ENCODE peak calls at places on chromosomes 2 and 18, in eight cellular contexts. One of them, this sample, is unnamed.

GRCh38 chr2:100876231-100876860 is 56.4 kb downstream of the NPAS2 start:
- DNase-seq in NCI-H1436: no peak
- DNase-seq in osteocyte: no peak
- DNase-seq in adrenal gland: no peak
- DNase-seq in CD8-positive, alpha-beta memory T cell: no peak
- DNase-seq in ACHN: no peak
- DNase-seq in germinal center: no peak
- DNase-seq in mucosa of descending colon: no peak
- DNase-seq in this sample: no peak

GRCh38 chr18:42086288-42086687 is 131.3 kb downstream of the PIK3C3 start:
- DNase-seq in mucosa of descending colon: no peak
- DNase-seq in NCI-H1436: no peak
- DNase-seq in adrenal gland: peak; percentile 73
- DNase-seq in germinal center: no peak
- DNase-seq in CD8-positive, alpha-beta memory T cell: no peak
- DNase-seq in ACHN: no peak
- DNase-seq in osteocyte: no peak
- DNase-seq in this sample: no peak

GRCh38 chr18:64678048-64678447 is 529.2 kb upstream of the LINC00305 start:
- DNase-seq in germinal center: no peak
- DNase-seq in osteocyte: no peak
- DNase-seq in NCI-H1436: no peak
- DNase-seq in adrenal gland: no peak
- DNase-seq in mucosa of descending colon: no peak
- DNase-seq in CD8-positive, alpha-beta memory T cell: no peak
- DNase-seq in ACHN: no peak
- DNase-seq in this sample: no peak

GRCh38 chr2:15889800-15890498 is 50.4 kb upstream of the MYCN start:
- DNase-seq in mucosa of descending colon: no peak
- DNase-seq in germinal center: no peak
- DNase-seq in osteocyte: no peak
- DNase-seq in NCI-H1436: no peak
- DNase-seq in CD8-positive, alpha-beta memory T cell: no peak
- DNase-seq in ACHN: no peak
- DNase-seq in adrenal gland: no peak
- DNase-seq in this sample: no peak

GRCh38 chr2:50726186-50726585 is 305.7 kb downstream of the NRXN1 start:
- DNase-seq in CD8-positive, alpha-beta memory T cell: no peak
- DNase-seq in adrenal gland: no peak
- DNase-seq in mucosa of descending colon: no peak
- DNase-seq in NCI-H1436: no peak
- DNase-seq in osteocyte: no peak
- DNase-seq in germinal center: no peak
- DNase-seq in ACHN: no peak
- DNase-seq in this sample: no peak

GRCh38 chr2:29010946-29011649 is 30.0 kb downstream of the TOGARAM2 start:
- DNase-seq in germinal center: no peak
- DNase-seq in osteocyte: no peak
- DNase-seq in ACHN: no peak
- DNase-seq in mucosa of descending colon: no peak
- DNase-seq in CD8-positive, alpha-beta memory T cell: peak; percentile 63
- DNase-seq in adrenal gland: peak; percentile 34
- DNase-seq in NCI-H1436: no peak
- DNase-seq in this sample: no peak

GRCh38 chr2:188978291-188979081 is 4.3 kb downstream of the COL3A1 start:
- DNase-seq in NCI-H1436: no peak
- DNase-seq in germinal center: no peak
- DNase-seq in osteocyte: no peak
- DNase-seq in ACHN: peak; percentile 64
- DNase-seq in adrenal gland: no peak
- DNase-seq in CD8-positive, alpha-beta memory T cell: no peak
- DNase-seq in mucosa of descending colon: no peak
- DNase-seq in this sample: no peak

GRCh38 chr2:63053235-63053888 is 2.7 kb downstream of the OTX1 start:
- DNase-seq in CD8-positive, alpha-beta memory T cell: no peak
- DNase-seq in germinal center: no peak
- DNase-seq in NCI-H1436: no peak
- DNase-seq in ACHN: no peak
- DNase-seq in osteocyte: no peak
- DNase-seq in mucosa of descending colon: peak; percentile 21
- DNase-seq in adrenal gland: no peak
- DNase-seq in this sample: no peak

GRCh38 chr2:60383421-60384117 is 169.9 kb downstream of the BCL11A start:
- DNase-seq in osteocyte: no peak
- DNase-seq in mucosa of descending colon: no peak
- DNase-seq in CD8-positive, alpha-beta memory T cell: no peak
- DNase-seq in NCI-H1436: no peak
- DNase-seq in germinal center: no peak
- DNase-seq in adrenal gland: no peak
- DNase-seq in ACHN: no peak
- DNase-seq in this sample: no peak

GRCh38 chr2:239227111-239227581 is 173.7 kb downstream of the HDAC4 start:
- DNase-seq in germinal center: no peak
- DNase-seq in mucosa of descending colon: peak; percentile 31
- DNase-seq in CD8-positive, alpha-beta memory T cell: no peak
- DNase-seq in NCI-H1436: no peak
- DNase-seq in osteocyte: no peak
- DNase-seq in adrenal gland: no peak
- DNase-seq in ACHN: no peak
- DNase-seq in this sample: no peak

GRCh38 chr2:111159640-111160039 is 38.9 kb downstream of the BCL2L11 start:
- DNase-seq in germinal center: no peak
- DNase-seq in osteocyte: no peak
- DNase-seq in ACHN: no peak
- DNase-seq in adrenal gland: no peak
- DNase-seq in NCI-H1436: no peak
- DNase-seq in mucosa of descending colon: no peak
- DNase-seq in CD8-positive, alpha-beta memory T cell: no peak
- DNase-seq in this sample: no peak

GRCh38 chr2:240567872-240568677 is at the start of gene RNPEPL1:
- DNase-seq in CD8-positive, alpha-beta memory T cell: peak; percentile 68
- DNase-seq in mucosa of descending colon: peak; percentile 77
- DNase-seq in germinal center: peak; percentile 50
- DNase-seq in ACHN: peak; percentile 58
- DNase-seq in adrenal gland: peak; percentile 27
- DNase-seq in osteocyte: peak; percentile 84
- DNase-seq in NCI-H1436: no peak
- DNase-seq in this sample: no peak

GRCh38 chr2:226057914-226058313 is 658.4 kb downstream of the NYAP2 start:
- DNase-seq in osteocyte: no peak
- DNase-seq in mucosa of descending colon: no peak
- DNase-seq in NCI-H1436: no peak
- DNase-seq in CD8-positive, alpha-beta memory T cell: no peak
- DNase-seq in adrenal gland: no peak
- DNase-seq in germinal center: no peak
- DNase-seq in ACHN: no peak
- DNase-seq in this sample: no peak

GRCh38 chr2:54417577-54417976 is 38.5 kb upstream of the SPTBN1 start:
- DNase-seq in ACHN: no peak
- DNase-seq in germinal center: no peak
- DNase-seq in CD8-positive, alpha-beta memory T cell: no peak
- DNase-seq in adrenal gland: no peak
- DNase-seq in osteocyte: no peak
- DNase-seq in mucosa of descending colon: no peak
- DNase-seq in NCI-H1436: no peak
- DNase-seq in this sample: no peak

GRCh38 chr2:14677039-14677438 is 44.5 kb downstream of the LRATD1 start:
- DNase-seq in CD8-positive, alpha-beta memory T cell: no peak
- DNase-seq in ACHN: peak; percentile 16
- DNase-seq in germinal center: no peak
- DNase-seq in NCI-H1436: no peak
- DNase-seq in adrenal gland: no peak
- DNase-seq in mucosa of descending colon: no peak
- DNase-seq in osteocyte: no peak
- DNase-seq in this sample: no peak

GRCh38 chr18:40019797-40020392 is 1935.1 kb upstream of the PIK3C3 start:
- DNase-seq in NCI-H1436: no peak
- DNase-seq in mucosa of descending colon: no peak
- DNase-seq in CD8-positive, alpha-beta memory T cell: no peak
- DNase-seq in ACHN: no peak
- DNase-seq in germinal center: no peak
- DNase-seq in adrenal gland: no peak
- DNase-seq in osteocyte: no peak
- DNase-seq in this sample: no peak

GRCh38 chr2:223383315-223383714 is 218.8 kb downstream of the SCG2 start:
- DNase-seq in adrenal gland: no peak
- DNase-seq in CD8-positive, alpha-beta memory T cell: no peak
- DNase-seq in germinal center: no peak
- DNase-seq in mucosa of descending colon: no peak
- DNase-seq in osteocyte: no peak
- DNase-seq in ACHN: no peak
- DNase-seq in NCI-H1436: no peak
- DNase-seq in this sample: no peak

GRCh38 chr2:101341421-101341820 is 32.9 kb upstream of the RNF149 start:
- DNase-seq in CD8-positive, alpha-beta memory T cell: no peak
- DNase-seq in osteocyte: no peak
- DNase-seq in mucosa of descending colon: no peak
- DNase-seq in adrenal gland: no peak
- DNase-seq in NCI-H1436: no peak
- DNase-seq in ACHN: no peak
- DNase-seq in germinal center: no peak
- DNase-seq in this sample: no peak

GRCh38 chr2:237497009-237497819 is 10.2 kb downstream of the MLPH start:
- DNase-seq in CD8-positive, alpha-beta memory T cell: no peak
- DNase-seq in ACHN: no peak
- DNase-seq in germinal center: no peak
- DNase-seq in mucosa of descending colon: no peak
- DNase-seq in adrenal gland: no peak
- DNase-seq in osteocyte: no peak
- DNase-seq in NCI-H1436: no peak
- DNase-seq in this sample: no peak

GRCh38 chr2:25991965-25992364 is 9.7 kb upstream of the KIF3C start:
- DNase-seq in ACHN: no peak
- DNase-seq in germinal center: no peak
- DNase-seq in CD8-positive, alpha-beta memory T cell: no peak
- DNase-seq in osteocyte: no peak
- DNase-seq in mucosa of descending colon: no peak
- DNase-seq in adrenal gland: no peak
- DNase-seq in NCI-H1436: no peak
- DNase-seq in this sample: no peak

This sample was measured in NCI-H187 treated with DMSO at 0.1 percent for 48 hours.